ENCODE peak calls at places on chromosomes 2 and 18, in six cellular contexts. One of them, this sample, is unnamed.

GRCh38 chr2:237165405-237166276 is 80.0 kb downstream of the COPS8 start:
- DNase-seq in naive thymus-derived CD4-positive, alpha-beta T cell: no peak
- DNase-seq in mammary epithelial cell: no peak
- DNase-seq in cardiac fibroblast: peak
- DNase-seq in head of caudate nucleus: no peak
- DNase-seq in activated T-helper 1 cell treated with Interleukin-2 at 50 U/mL for 16 hours: no peak
- DNase-seq in this sample: peak

GRCh38 chr2:184780944-184781343 is 182.6 kb downstream of the ZNF804A start:
- DNase-seq in naive thymus-derived CD4-positive, alpha-beta T cell: no peak
- DNase-seq in mammary epithelial cell: no peak
- DNase-seq in cardiac fibroblast: peak
- DNase-seq in head of caudate nucleus: no peak
- DNase-seq in activated T-helper 1 cell treated with Interleukin-2 at 50 U/mL for 16 hours: no peak
- DNase-seq in this sample: no peak

GRCh38 chr2:229715895-229716507 is 1.6 kb upstream of the DNER start:
- DNase-seq in naive thymus-derived CD4-positive, alpha-beta T cell: peak
- DNase-seq in mammary epithelial cell: peak
- DNase-seq in cardiac fibroblast: peak
- DNase-seq in head of caudate nucleus: peak
- DNase-seq in activated T-helper 1 cell treated with Interleukin-2 at 50 U/mL for 16 hours: no peak
- DNase-seq in this sample: peak

GRCh38 chr2:187541086-187542085 is 12.8 kb downstream of the TFPI start:
- DNase-seq in naive thymus-derived CD4-positive, alpha-beta T cell: no peak
- DNase-seq in mammary epithelial cell: no peak
- DNase-seq in cardiac fibroblast: peak
- DNase-seq in head of caudate nucleus: no peak
- DNase-seq in activated T-helper 1 cell treated with Interleukin-2 at 50 U/mL for 16 hours: no peak
- DNase-seq in this sample: peak

GRCh38 chr2:201357216-201357615 is at the start of gene FLACC1:
- DNase-seq in naive thymus-derived CD4-positive, alpha-beta T cell: no peak
- DNase-seq in mammary epithelial cell: peak
- DNase-seq in cardiac fibroblast: peak
- DNase-seq in head of caudate nucleus: no peak
- DNase-seq in activated T-helper 1 cell treated with Interleukin-2 at 50 U/mL for 16 hours: no peak
- DNase-seq in this sample: peak

GRCh38 chr18:48855422-48856377 is 95.1 kb downstream of the SMAD7 start:
- DNase-seq in naive thymus-derived CD4-positive, alpha-beta T cell: no peak
- DNase-seq in mammary epithelial cell: no peak
- DNase-seq in cardiac fibroblast: no peak
- DNase-seq in head of caudate nucleus: no peak
- DNase-seq in activated T-helper 1 cell treated with Interleukin-2 at 50 U/mL for 16 hours: no peak
- DNase-seq in this sample: no peak

GRCh38 chr18:11993264-11993916 is 12.1 kb downstream of the IMPA2 start:
- DNase-seq in naive thymus-derived CD4-positive, alpha-beta T cell: no peak
- DNase-seq in mammary epithelial cell: no peak
- DNase-seq in cardiac fibroblast: no peak
- DNase-seq in head of caudate nucleus: no peak
- DNase-seq in activated T-helper 1 cell treated with Interleukin-2 at 50 U/mL for 16 hours: no peak
- DNase-seq in this sample: no peak

GRCh38 chr18:2139676-2140075 is 431.6 kb downstream of the METTL4 start:
- DNase-seq in naive thymus-derived CD4-positive, alpha-beta T cell: no peak
- DNase-seq in mammary epithelial cell: peak
- DNase-seq in cardiac fibroblast: peak
- DNase-seq in head of caudate nucleus: no peak
- DNase-seq in activated T-helper 1 cell treated with Interleukin-2 at 50 U/mL for 16 hours: no peak
- DNase-seq in this sample: peak

GRCh38 chr2:235394278-235394828 is 99.5 kb upstream of the AGAP1 start:
- DNase-seq in naive thymus-derived CD4-positive, alpha-beta T cell: no peak
- DNase-seq in mammary epithelial cell: peak
- DNase-seq in cardiac fibroblast: peak
- DNase-seq in head of caudate nucleus: no peak
- DNase-seq in activated T-helper 1 cell treated with Interleukin-2 at 50 U/mL for 16 hours: no peak
- DNase-seq in this sample: peak

GRCh38 chr2:11187083-11187619 is 31.9 kb downstream of the SLC66A3 start:
- DNase-seq in naive thymus-derived CD4-positive, alpha-beta T cell: no peak
- DNase-seq in mammary epithelial cell: peak
- DNase-seq in cardiac fibroblast: peak
- DNase-seq in head of caudate nucleus: no peak
- DNase-seq in activated T-helper 1 cell treated with Interleukin-2 at 50 U/mL for 16 hours: no peak
- DNase-seq in this sample: peak

GRCh38 chr2:39728941-39729351 is 50.1 kb downstream of the THUMPD2 start:
- DNase-seq in naive thymus-derived CD4-positive, alpha-beta T cell: no peak
- DNase-seq in mammary epithelial cell: no peak
- DNase-seq in cardiac fibroblast: peak
- DNase-seq in head of caudate nucleus: peak
- DNase-seq in activated T-helper 1 cell treated with Interleukin-2 at 50 U/mL for 16 hours: no peak
- DNase-seq in this sample: peak

GRCh38 chr2:7028846-7029245 is 111.6 kb downstream of the RNF144A start:
- DNase-seq in naive thymus-derived CD4-positive, alpha-beta T cell: no peak
- DNase-seq in mammary epithelial cell: no peak
- DNase-seq in cardiac fibroblast: no peak
- DNase-seq in head of caudate nucleus: no peak
- DNase-seq in activated T-helper 1 cell treated with Interleukin-2 at 50 U/mL for 16 hours: no peak
- DNase-seq in this sample: no peak

GRCh38 chr2:150271952-150272351 is 215.5 kb downstream of the RND3 start:
- DNase-seq in naive thymus-derived CD4-positive, alpha-beta T cell: no peak
- DNase-seq in mammary epithelial cell: peak
- DNase-seq in cardiac fibroblast: peak
- DNase-seq in head of caudate nucleus: peak
- DNase-seq in activated T-helper 1 cell treated with Interleukin-2 at 50 U/mL for 16 hours: no peak
- DNase-seq in this sample: peak

GRCh38 chr2:36633470-36634092 is 35.6 kb upstream of the FEZ2 start:
- DNase-seq in naive thymus-derived CD4-positive, alpha-beta T cell: no peak
- DNase-seq in mammary epithelial cell: peak
- DNase-seq in cardiac fibroblast: peak
- DNase-seq in head of caudate nucleus: no peak
- DNase-seq in activated T-helper 1 cell treated with Interleukin-2 at 50 U/mL for 16 hours: no peak
- DNase-seq in this sample: peak

GRCh38 chr2:160388464-160389263 is 104.9 kb downstream of the RBMS1 start:
- DNase-seq in naive thymus-derived CD4-positive, alpha-beta T cell: peak
- DNase-seq in mammary epithelial cell: no peak
- DNase-seq in cardiac fibroblast: peak
- DNase-seq in head of caudate nucleus: no peak
- DNase-seq in activated T-helper 1 cell treated with Interleukin-2 at 50 U/mL for 16 hours: peak
- DNase-seq in this sample: peak

GRCh38 chr2:16387461-16387960 is 278.1 kb downstream of the CYRIA start:
- DNase-seq in naive thymus-derived CD4-positive, alpha-beta T cell: no peak
- DNase-seq in mammary epithelial cell: no peak
- DNase-seq in cardiac fibroblast: no peak
- DNase-seq in head of caudate nucleus: no peak
- DNase-seq in activated T-helper 1 cell treated with Interleukin-2 at 50 U/mL for 16 hours: no peak
- DNase-seq in this sample: no peak

GRCh38 chr2:230864605-230865323 is at the start of gene ITM2C:
- DNase-seq in naive thymus-derived CD4-positive, alpha-beta T cell: peak
- DNase-seq in mammary epithelial cell: peak
- DNase-seq in cardiac fibroblast: peak
- DNase-seq in head of caudate nucleus: peak
- DNase-seq in activated T-helper 1 cell treated with Interleukin-2 at 50 U/mL for 16 hours: peak
- DNase-seq in this sample: peak

GRCh38 chr2:170362895-170363582 is 185.1 kb downstream of the MYO3B start:
- DNase-seq in naive thymus-derived CD4-positive, alpha-beta T cell: peak
- DNase-seq in mammary epithelial cell: no peak
- DNase-seq in cardiac fibroblast: peak
- DNase-seq in head of caudate nucleus: peak
- DNase-seq in activated T-helper 1 cell treated with Interleukin-2 at 50 U/mL for 16 hours: no peak
- DNase-seq in this sample: no peak

GRCh38 chr18:43875496-43875895 is 598.2 kb upstream of the SYT4 start:
- DNase-seq in naive thymus-derived CD4-positive, alpha-beta T cell: no peak
- DNase-seq in mammary epithelial cell: no peak
- DNase-seq in cardiac fibroblast: peak
- DNase-seq in head of caudate nucleus: no peak
- DNase-seq in activated T-helper 1 cell treated with Interleukin-2 at 50 U/mL for 16 hours: no peak
- DNase-seq in this sample: no peak

GRCh38 chr18:2958819-2959298 is 54.1 kb downstream of the LPIN2 start:
- DNase-seq in naive thymus-derived CD4-positive, alpha-beta T cell: no peak
- DNase-seq in mammary epithelial cell: no peak
- DNase-seq in cardiac fibroblast: peak
- DNase-seq in head of caudate nucleus: no peak
- DNase-seq in activated T-helper 1 cell treated with Interleukin-2 at 50 U/mL for 16 hours: no peak
- DNase-seq in this sample: no peak

GRCh38 chr2:12918138-12918840 is 201.6 kb downstream of the TRIB2 start:
- DNase-seq in naive thymus-derived CD4-positive, alpha-beta T cell: no peak
- DNase-seq in mammary epithelial cell: no peak
- DNase-seq in cardiac fibroblast: peak
- DNase-seq in head of caudate nucleus: no peak
- DNase-seq in activated T-helper 1 cell treated with Interleukin-2 at 50 U/mL for 16 hours: no peak
- DNase-seq in this sample: peak

GRCh38 chr2:230541934-230542380 is 126.0 kb downstream of the SP100 start:
- DNase-seq in naive thymus-derived CD4-positive, alpha-beta T cell: no peak
- DNase-seq in mammary epithelial cell: peak
- DNase-seq in cardiac fibroblast: peak
- DNase-seq in head of caudate nucleus: no peak
- DNase-seq in activated T-helper 1 cell treated with Interleukin-2 at 50 U/mL for 16 hours: no peak
- DNase-seq in this sample: no peak

GRCh38 chr2:34524115-34524514 is 925.0 kb upstream of the FAM98A start:
- DNase-seq in naive thymus-derived CD4-positive, alpha-beta T cell: no peak
- DNase-seq in mammary epithelial cell: peak
- DNase-seq in cardiac fibroblast: no peak
- DNase-seq in head of caudate nucleus: no peak
- DNase-seq in activated T-helper 1 cell treated with Interleukin-2 at 50 U/mL for 16 hours: no peak
- DNase-seq in this sample: no peak

GRCh38 chr2:238143239-238143951 is 4.9 kb downstream of the KLHL30 start:
- DNase-seq in naive thymus-derived CD4-positive, alpha-beta T cell: no peak
- DNase-seq in mammary epithelial cell: peak
- DNase-seq in cardiac fibroblast: peak
- DNase-seq in head of caudate nucleus: no peak
- DNase-seq in activated T-helper 1 cell treated with Interleukin-2 at 50 U/mL for 16 hours: no peak
- DNase-seq in this sample: peak

GRCh38 chr2:170679607-170680079 is 35.5 kb upstream of the SP5 start:
- DNase-seq in naive thymus-derived CD4-positive, alpha-beta T cell: no peak
- DNase-seq in mammary epithelial cell: no peak
- DNase-seq in cardiac fibroblast: no peak
- DNase-seq in head of caudate nucleus: no peak
- DNase-seq in activated T-helper 1 cell treated with Interleukin-2 at 50 U/mL for 16 hours: no peak
- DNase-seq in this sample: no peak

GRCh38 chr2:147442766-147443165 is 402.1 kb upstream of the ACVR2A start:
- DNase-seq in naive thymus-derived CD4-positive, alpha-beta T cell: no peak
- DNase-seq in mammary epithelial cell: no peak
- DNase-seq in cardiac fibroblast: no peak
- DNase-seq in head of caudate nucleus: no peak
- DNase-seq in activated T-helper 1 cell treated with Interleukin-2 at 50 U/mL for 16 hours: no peak
- DNase-seq in this sample: no peak

GRCh38 chr18:57906852-57907251 is 103.7 kb upstream of the ATP8B1 start:
- DNase-seq in naive thymus-derived CD4-positive, alpha-beta T cell: no peak
- DNase-seq in mammary epithelial cell: peak
- DNase-seq in cardiac fibroblast: no peak
- DNase-seq in head of caudate nucleus: peak
- DNase-seq in activated T-helper 1 cell treated with Interleukin-2 at 50 U/mL for 16 hours: no peak
- DNase-seq in this sample: peak

GRCh38 chr18:63999871-64000270 is 30.0 kb downstream of the SERPINB8 start:
- DNase-seq in naive thymus-derived CD4-positive, alpha-beta T cell: no peak
- DNase-seq in mammary epithelial cell: no peak
- DNase-seq in cardiac fibroblast: no peak
- DNase-seq in head of caudate nucleus: no peak
- DNase-seq in activated T-helper 1 cell treated with Interleukin-2 at 50 U/mL for 16 hours: no peak
- DNase-seq in this sample: no peak

GRCh38 chr2:86274918-86275275 is 62.5 kb downstream of the REEP1 start:
- DNase-seq in naive thymus-derived CD4-positive, alpha-beta T cell: no peak
- DNase-seq in mammary epithelial cell: no peak
- DNase-seq in cardiac fibroblast: no peak
- DNase-seq in head of caudate nucleus: no peak
- DNase-seq in activated T-helper 1 cell treated with Interleukin-2 at 50 U/mL for 16 hours: no peak
- DNase-seq in this sample: no peak

This sample was measured in HCEC 1CT.